ENCODE peak calls at places on chromosome 5, in four cellular contexts. One of them, this sample, is unnamed.

GRCh38 chr5:132629230-132629944 is 28.6 kb upstream of the IL13 start:
- DNase-seq in K562: no peak
- DNase-seq in HEK293T: no peak
- DNase-seq in HepG2: no peak
- DNase-seq in this sample: no peak

GRCh38 chr5:27778121-27778520 is 739.7 kb upstream of the CDH9 start:
- DNase-seq in HEK293T: no peak
- DNase-seq in K562: no peak
- DNase-seq in HepG2: no peak
- DNase-seq in this sample: no peak

GRCh38 chr5:149257875-149258705 is 13.6 kb upstream of the AFAP1L1 start:
- DNase-seq in K562: no peak
- DNase-seq in HEK293T: no peak
- DNase-seq in HepG2: no peak
- DNase-seq in this sample: no peak

GRCh38 chr5:141430332-141431113 is at the start of gene PCDHGA12:
- DNase-seq in HepG2: peak
- DNase-seq in K562: peak
- DNase-seq in HEK293T: peak
- DNase-seq in this sample: no peak

GRCh38 chr5:96718635-96719077 is 56.5 kb downstream of the CAST start:
- DNase-seq in K562: no peak
- DNase-seq in HepG2: no peak
- DNase-seq in HEK293T: no peak
- DNase-seq in this sample: no peak

GRCh38 chr5:19927170-19927569 is 60.8 kb downstream of the CDH18 start:
- DNase-seq in K562: no peak
- DNase-seq in HEK293T: no peak
- DNase-seq in HepG2: no peak
- DNase-seq in this sample: no peak

GRCh38 chr5:35483797-35484196 is 133.9 kb upstream of the SPEF2 start:
- DNase-seq in HepG2: peak
- DNase-seq in K562: no peak
- DNase-seq in HEK293T: no peak
- DNase-seq in this sample: no peak

GRCh38 chr5:172942556-172942955 is 16.7 kb upstream of the RPL26L1 start:
- DNase-seq in HepG2: no peak
- DNase-seq in HEK293T: no peak
- DNase-seq in K562: no peak
- DNase-seq in this sample: no peak

GRCh38 chr5:8585230-8586018 is 716.5 kb downstream of the MTRR start:
- DNase-seq in HepG2: no peak
- DNase-seq in HEK293T: no peak
- DNase-seq in K562: no peak
- DNase-seq in this sample: peak

GRCh38 chr5:93596676-93597441 is 13.8 kb downstream of the NR2F1 start:
- DNase-seq in HEK293T: peak
- DNase-seq in K562: peak
- DNase-seq in HepG2: peak
- DNase-seq in this sample: peak

GRCh38 chr5:60687927-60688720 is 11.8 kb downstream of the DEPDC1B start:
- DNase-seq in HepG2: peak
- DNase-seq in HEK293T: peak
- DNase-seq in K562: peak
- DNase-seq in this sample: no peak

GRCh38 chr5:140011297-140011802 is 31.7 kb downstream of the NRG2 start:
- DNase-seq in HEK293T: no peak
- DNase-seq in K562: no peak
- DNase-seq in HepG2: peak
- DNase-seq in this sample: no peak

GRCh38 chr5:152978141-152978835 is 512.2 kb upstream of the GRIA1 start:
- DNase-seq in K562: no peak
- DNase-seq in HepG2: no peak
- DNase-seq in HEK293T: no peak
- DNase-seq in this sample: no peak

GRCh38 chr5:67014957-67015400 is 181.6 kb downstream of the CD180 start:
- DNase-seq in K562: no peak
- DNase-seq in HEK293T: no peak
- DNase-seq in HepG2: no peak
- DNase-seq in this sample: no peak

GRCh38 chr5:91306497-91306896 is 76.6 kb downstream of the ARRDC3 start:
- DNase-seq in HEK293T: no peak
- DNase-seq in HepG2: no peak
- DNase-seq in K562: no peak
- DNase-seq in this sample: no peak

GRCh38 chr5:95861221-95861857 is 38.8 kb upstream of the GLRX start:
- DNase-seq in HepG2: peak
- DNase-seq in HEK293T: peak
- DNase-seq in K562: no peak
- DNase-seq in this sample: no peak

GRCh38 chr5:167254150-167254549 is 1037.3 kb upstream of the WWC1 start:
- DNase-seq in HepG2: no peak
- DNase-seq in HEK293T: no peak
- DNase-seq in K562: no peak
- DNase-seq in this sample: no peak

GRCh38 chr5:143577554-143577953 is 174.1 kb upstream of the NR3C1 start:
- DNase-seq in HepG2: no peak
- DNase-seq in K562: no peak
- DNase-seq in HEK293T: no peak
- DNase-seq in this sample: no peak

GRCh38 chr5:73139485-73139884 is 19.1 kb downstream of the TMEM171 start:
- DNase-seq in K562: no peak
- DNase-seq in HepG2: no peak
- DNase-seq in HEK293T: no peak
- DNase-seq in this sample: no peak

GRCh38 chr5:153584561-153585359 is 94.3 kb downstream of the GRIA1 start:
- DNase-seq in HepG2: no peak
- DNase-seq in HEK293T: no peak
- DNase-seq in K562: no peak
- DNase-seq in this sample: no peak

GRCh38 chr5:57267796-57268195 is 93.9 kb downstream of the GPBP1 start:
- DNase-seq in HEK293T: no peak
- DNase-seq in HepG2: no peak
- DNase-seq in K562: no peak
- DNase-seq in this sample: no peak

GRCh38 chr5:123875444-123876264 is 363.7 kb downstream of the CSNK1G3 start:
- DNase-seq in HEK293T: peak
- DNase-seq in HepG2: peak
- DNase-seq in K562: no peak
- DNase-seq in this sample: peak

GRCh38 chr5:92424785-92425426 is 1041.8 kb upstream of the ARRDC3 start:
- DNase-seq in HEK293T: no peak
- DNase-seq in K562: no peak
- DNase-seq in HepG2: no peak
- DNase-seq in this sample: no peak
- TF ChIP-seq ELF4 in HEK293T: no peak
- TF ChIP-seq ELF4 in K562: no peak
- TF ChIP-seq ELF4 in HepG2: no peak
- TF ChIP-seq ELF4 in this sample: no peak

GRCh38 chr5:180910735-180911134 is 11.8 kb downstream of the BTNL8 start:
- DNase-seq in K562: no peak
- DNase-seq in HEK293T: no peak
- DNase-seq in HepG2: no peak
- DNase-seq in this sample: no peak
- TF ChIP-seq ELF4 in K562: no peak
- TF ChIP-seq ELF4 in HEK293T: no peak
- TF ChIP-seq ELF4 in HepG2: no peak
- TF ChIP-seq ELF4 in this sample: no peak

DNA sequence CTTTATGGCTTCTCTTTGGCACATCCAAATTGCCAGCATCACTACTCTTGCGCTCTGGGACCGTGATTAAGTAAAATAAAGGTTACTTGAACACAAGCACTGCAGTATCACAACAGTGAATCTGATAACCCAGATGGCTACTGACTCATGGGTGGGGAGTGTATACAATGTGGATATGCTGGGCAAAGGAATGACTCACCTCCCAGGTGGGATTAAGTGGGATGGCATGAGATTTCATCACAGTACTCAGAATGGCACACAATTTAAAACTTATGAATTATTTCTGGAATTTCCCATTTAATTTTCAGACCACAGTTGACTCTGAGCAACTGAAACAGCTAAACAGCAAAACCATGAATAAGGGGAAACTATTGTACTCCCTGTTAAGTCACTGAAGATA is 4.3 kb downstream of the GFM2 start:
- DNase-seq in HepG2: peak
- DNase-seq in K562: no peak
- DNase-seq in HEK293T: no peak
- DNase-seq in this sample: no peak
- TF ChIP-seq ELF4 in HepG2: no peak
- TF ChIP-seq ELF4 in K562: no peak
- TF ChIP-seq ELF4 in HEK293T: no peak
- TF ChIP-seq ELF4 in this sample: no peak

DNA sequence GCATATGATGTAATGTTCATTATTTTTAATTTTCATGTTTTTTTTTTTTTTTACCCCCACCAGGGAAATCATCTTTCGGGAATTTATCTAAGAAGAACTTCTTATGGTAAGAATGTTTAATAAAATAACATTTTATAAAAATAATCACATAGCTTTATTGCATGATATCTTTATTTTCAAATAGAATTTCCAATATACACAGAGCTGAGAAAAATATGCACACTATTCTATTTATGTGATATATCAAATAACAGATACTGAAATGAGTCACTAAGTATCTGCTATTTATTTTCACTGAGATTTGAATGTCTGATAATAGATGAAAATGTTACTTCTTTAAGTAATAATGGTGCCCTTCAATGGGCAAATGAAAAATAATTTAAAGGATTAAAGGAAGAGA is 1217.3 kb downstream of the MAT2B start:
- DNase-seq in HEK293T: no peak
- DNase-seq in K562: no peak
- DNase-seq in HepG2: no peak
- DNase-seq in this sample: no peak
- TF ChIP-seq ELF4 in HEK293T: no peak
- TF ChIP-seq ELF4 in K562: no peak
- TF ChIP-seq ELF4 in HepG2: no peak
- TF ChIP-seq ELF4 in this sample: no peak

GRCh38 chr5:42837601-42838000 is 25.9 kb upstream of the SELENOP start:
- DNase-seq in HEK293T: no peak
- DNase-seq in K562: no peak
- DNase-seq in HepG2: no peak
- DNase-seq in this sample: no peak

GRCh38 chr5:42832060-42832459 is 20.4 kb upstream of the SELENOP start:
- DNase-seq in HepG2: no peak
- DNase-seq in HEK293T: no peak
- DNase-seq in K562: no peak
- DNase-seq in this sample: no peak

GRCh38 chr5:42840279-42840678 is 28.6 kb upstream of the SELENOP start:
- DNase-seq in HEK293T: no peak
- DNase-seq in K562: no peak
- DNase-seq in HepG2: peak
- DNase-seq in this sample: no peak

GRCh38 chr5:42840842-42841574 is 29.3 kb upstream of the SELENOP start:
- DNase-seq in HepG2: no peak
- DNase-seq in HEK293T: no peak
- DNase-seq in K562: no peak
- DNase-seq in this sample: no peak

GRCh38 chr5:42836070-42836769 is 24.5 kb upstream of the SELENOP start:
- DNase-seq in HEK293T: no peak
- DNase-seq in K562: no peak
- DNase-seq in HepG2: no peak
- DNase-seq in this sample: no peak
- TF ChIP-seq ELF4 in HEK293T: no peak
- TF ChIP-seq ELF4 in K562: no peak
- TF ChIP-seq ELF4 in HepG2: no peak
- TF ChIP-seq ELF4 in this sample: no peak

GRCh38 chr5:176846335-176847140 is 36.2 kb downstream of the UNC5A start:
- DNase-seq in K562: no peak
- DNase-seq in HEK293T: no peak
- DNase-seq in HepG2: peak
- DNase-seq in this sample: no peak

GRCh38 chr5:176844706-176845391 is 34.5 kb downstream of the UNC5A start:
- DNase-seq in HepG2: no peak
- DNase-seq in HEK293T: no peak
- DNase-seq in K562: no peak
- DNase-seq in this sample: no peak

GRCh38 chr5:176844281-176844680 is 33.9 kb downstream of the UNC5A start:
- DNase-seq in HepG2: no peak
- DNase-seq in HEK293T: no peak
- DNase-seq in K562: no peak
- DNase-seq in this sample: no peak

GRCh38 chr5:176845392-176845713 is 35.0 kb downstream of the UNC5A start:
- DNase-seq in HEK293T: no peak
- DNase-seq in HepG2: no peak
- DNase-seq in K562: no peak
- DNase-seq in this sample: no peak

DNA sequence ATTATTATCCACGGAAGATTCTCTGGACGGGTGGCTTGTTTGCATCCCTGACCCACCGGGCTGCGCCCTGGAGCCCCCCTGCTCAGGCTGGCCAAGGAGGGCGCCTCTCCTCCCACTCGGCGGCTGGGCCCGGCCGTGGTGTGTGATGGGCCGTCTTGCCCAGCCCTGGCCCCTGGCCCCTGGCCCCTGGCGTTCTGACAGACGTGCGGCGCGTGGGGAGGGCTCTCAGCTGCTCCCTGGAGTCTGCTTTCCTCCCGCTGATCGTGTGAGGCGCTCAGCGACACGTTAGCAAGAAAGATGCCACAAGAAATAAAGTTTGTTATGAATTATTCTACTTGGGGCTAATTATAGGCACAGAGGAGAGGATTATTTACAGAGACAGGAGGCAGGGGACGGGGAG is 33.3 kb downstream of the UNC5A start:
- DNase-seq in K562: no peak
- DNase-seq in HepG2: no peak
- DNase-seq in HEK293T: no peak
- DNase-seq in this sample: no peak
- TF ChIP-seq ELF4 in K562: no peak
- TF ChIP-seq ELF4 in HepG2: no peak
- TF ChIP-seq ELF4 in HEK293T: no peak
- TF ChIP-seq ELF4 in this sample: no peak

GRCh38 chr5:107869459-107870115 is 198.8 kb upstream of the EFNA5 start:
- DNase-seq in HepG2: no peak
- DNase-seq in K562: no peak
- DNase-seq in HEK293T: no peak
- DNase-seq in this sample: no peak
- TF ChIP-seq ELF4 in HepG2: no peak
- TF ChIP-seq ELF4 in K562: no peak
- TF ChIP-seq ELF4 in HEK293T: no peak
- TF ChIP-seq ELF4 in this sample: no peak

GRCh38 chr5:181076920-181077319 is 36.9 kb downstream of the BTNL9 start:
- DNase-seq in K562: no peak
- DNase-seq in HEK293T: no peak
- DNase-seq in HepG2: no peak
- DNase-seq in this sample: no peak
- TF ChIP-seq ELF4 in K562: no peak
- TF ChIP-seq ELF4 in HEK293T: no peak
- TF ChIP-seq ELF4 in HepG2: no peak
- TF ChIP-seq ELF4 in this sample: no peak

This sample was measured in WTC11.